ENCODE peak calls at places on chromosomes 16 and 17, in eight cellular contexts. B, M, S, L, H, I, Q and J are unnamed samples.
A peak's percentile ranks its signal among the peaks of the same experiment; 100 is the strongest.

GRCh38 chr17:8862213-8863056 is 5.0 kb downstream of the PIK3R6 start:
- DNase-seq in B (no peak), S (no peak), L (no peak), I (no peak), Q (no peak), H (no peak), M (no peak), J (no peak)

GRCh38 chr16:11635679-11636171 is 32.5 kb upstream of the SNN start:
- DNase-seq in M (no peak), H (no peak), Q (no peak), I (no peak), L (no peak), S (no peak), B (no peak), J (no peak)

GRCh38 chr17:9239260-9239820 is 218.0 kb downstream of the NTN1 start:
- DNase-seq in B (no peak), H (no peak), Q (no peak), L (no peak), I (no peak), M (no peak), S (no peak), J (no peak)

GRCh38 chr16:84088695-84089395 is 27.9 kb downstream of the MBTPS1 start:
- DNase-seq in B (no peak), M (peak; percentile 69), Q (no peak), I (no peak), L (no peak), S (no peak), H (no peak), J (no peak)

GRCh38 chr16:2385441-2385840 is 43.8 kb upstream of the CCNF start:
- DNase-seq in S (no peak), M (no peak), I (no peak), L (no peak), H (no peak), B (no peak), Q (peak; percentile 29), J (no peak)

GRCh38 chr16:1561266-1561665 is 27.8 kb downstream of the TMEM204 start:
- DNase-seq in L (no peak), I (no peak), B (no peak), Q (no peak), H (no peak), S (no peak), M (no peak), J (no peak)

GRCh38 chr17:27569257-27569722 is 61.7 kb upstream of the LGALS9 start:
- DNase-seq in I (peak; percentile 35), Q (no peak), L (no peak), H (no peak), B (no peak), S (no peak), M (no peak), J (no peak)

GRCh38 chr16:24580665-24581064 is 41.3 kb downstream of the RBBP6 start:
- DNase-seq in M (no peak), L (peak; percentile 49), I (peak; percentile 76), B (no peak), Q (no peak), H (no peak), S (peak; percentile 8), J (peak; percentile 8)

GRCh38 chr16:65154321-65154720 is 32.5 kb upstream of the CDH11 start:
- DNase-seq in L (no peak), I (no peak), Q (no peak), M (no peak), B (no peak), H (no peak), S (no peak), J (no peak)

GRCh38 chr16:30370444-30371247 is at the start of gene TBC1D10B:
- DNase-seq in M (peak; percentile 97), S (peak; percentile 100), Q (peak; percentile 100), L (peak; percentile 100), I (peak; percentile 100), H (peak; percentile 98), B (peak; percentile 99), J (peak; percentile 100)
- TF ChIP-seq CTCF in M (peak; percentile 42), S (peak; percentile 15), Q (no peak), L (peak; percentile 30), I (peak; percentile 27), H (peak; percentile 14), B (peak; percentile 19), J (peak; percentile 32)

GRCh38 chr16:85935391-85935956 is 36.5 kb downstream of the IRF8 start:
- DNase-seq in S (no peak), I (no peak), M (no peak), Q (no peak), L (no peak), H (no peak), B (no peak), J (no peak)

GRCh38 chr16:85936761-85937343 is 37.9 kb downstream of the IRF8 start:
- DNase-seq in S (no peak), B (no peak), I (no peak), L (no peak), H (no peak), Q (no peak), M (no peak), J (no peak)

GRCh38 chr16:85934210-85934609 is 35.2 kb downstream of the IRF8 start:
- DNase-seq in M (no peak), H (no peak), Q (no peak), S (no peak), B (no peak), I (no peak), L (no peak), J (no peak)

GRCh38 chr16:85940214-85940613 is 41.3 kb downstream of the IRF8 start:
- DNase-seq in B (no peak), Q (no peak), M (no peak), S (no peak), H (no peak), L (no peak), I (no peak), J (no peak)

DNA sequence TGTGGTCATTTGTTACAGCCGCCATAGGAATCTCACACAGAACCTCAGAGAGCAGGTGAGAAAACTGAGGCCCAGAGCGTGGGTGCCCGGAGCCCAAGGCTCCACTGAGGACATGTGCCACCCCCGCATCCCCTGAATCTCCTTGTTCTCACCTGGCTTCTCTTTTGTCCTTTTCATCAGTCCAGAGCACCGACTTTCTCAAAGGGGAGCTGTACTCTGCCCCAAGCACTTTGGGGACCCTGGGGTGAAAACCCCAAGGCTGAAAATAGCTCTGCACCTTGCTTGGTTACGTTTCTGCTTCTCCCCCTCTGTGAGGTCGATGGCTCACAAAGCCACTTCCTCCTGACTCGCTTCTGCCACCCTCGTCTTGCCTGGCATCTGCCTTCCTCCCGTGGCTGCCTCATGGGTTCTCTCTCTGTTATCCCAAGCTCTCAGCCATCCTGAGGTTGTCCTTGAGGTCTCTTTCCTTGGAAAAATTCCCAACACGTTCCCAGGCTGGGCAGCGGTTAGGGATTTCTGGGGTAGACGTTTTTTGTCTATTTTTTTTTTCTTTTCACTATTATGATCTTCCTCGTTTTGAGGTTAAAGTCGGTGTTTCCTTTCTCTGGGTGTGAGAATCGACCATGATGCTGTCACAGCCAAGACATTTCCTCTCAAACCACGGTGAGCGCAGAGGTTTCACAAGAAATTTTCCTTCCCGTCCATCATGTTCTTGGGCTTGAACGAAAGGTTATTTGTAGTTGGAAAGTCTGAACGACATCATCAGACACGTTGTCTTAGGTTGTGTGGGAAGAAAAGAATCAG is 37.2 kb downstream of the IRF8 start:
- DNase-seq in M (no peak), L (no peak), H (no peak), Q (no peak), S (no peak), B (no peak), I (no peak), J (no peak)
- H3K4me3 ChIP-seq in M (no peak overlapping the region), L (no peak overlapping the region), H (no peak overlapping the region), Q (no peak overlapping the region), S (no peak overlapping the region), B (no peak overlapping the region), I (no peak overlapping the region), J (no peak overlapping the region)

DNA sequence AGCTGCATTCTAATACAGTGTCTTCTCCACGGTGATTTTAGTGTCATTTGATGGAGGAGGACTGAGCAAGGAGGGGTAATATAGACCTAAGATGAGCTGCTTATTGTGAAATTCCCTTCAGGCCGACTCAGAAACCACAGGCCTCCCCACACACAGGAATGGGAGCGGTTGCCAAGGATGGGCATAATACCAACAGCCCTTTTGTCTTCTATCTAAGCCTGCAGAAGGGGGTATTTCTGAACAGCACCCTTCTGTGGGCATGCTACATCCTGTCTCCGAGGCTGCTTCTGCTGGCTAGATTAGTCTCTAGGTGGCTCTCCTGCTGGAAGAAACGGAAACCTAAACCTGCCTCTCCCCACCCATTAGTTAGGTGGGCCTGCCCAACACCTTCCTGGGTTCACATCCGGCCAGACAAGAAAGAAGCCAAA is 72.9 kb downstream of the CCDC182 start:
- DNase-seq in Q (no peak), S (peak; percentile 23), I (no peak), B (no peak), H (no peak), L (peak; percentile 70), M (no peak), J (peak; percentile 37)
- TF ChIP-seq CTCF in Q (no peak), S (no peak), I (no peak), B (no peak), H (no peak), L (no peak), M (no peak), J (no peak)

GRCh38 chr17:60139438-60140285 is 10.1 kb upstream of the CA4 start:
- DNase-seq in H (peak; percentile 39), M (peak; percentile 80), Q (peak; percentile 71), B (peak; percentile 39), S (peak; percentile 24), I (peak; percentile 67), L (peak; percentile 64), J (no peak)
- H3K4me3 ChIP-seq in H (no peak overlapping the region), M (peak overlapping the region; percentile 53), Q (no peak overlapping the region), B (no peak overlapping the region), S (no peak overlapping the region), I (no peak overlapping the region), L (no peak overlapping the region), J (no peak overlapping the region)

GRCh38 chr17:2050871-2051387 is 4.0 kb upstream of the HIC1 start:
- DNase-seq in H (no peak), B (no peak), L (peak; percentile 61), M (no peak), Q (no peak), S (no peak), I (peak; percentile 45), J (no peak)
- TF ChIP-seq CTCF in H (no peak), B (no peak), L (no peak), M (no peak), Q (no peak), S (no peak), I (no peak), J (no peak)

GRCh38 chr17:7838291-7839075 is 4.5 kb downstream of the KDM6B start:
- DNase-seq in B (no peak), H (no peak), S (no peak), M (no peak), I (peak; percentile 88), Q (peak; percentile 43), L (peak; percentile 56), J (no peak)
- H3K4me3 ChIP-seq in B (no peak overlapping the region), H (peak overlapping the region; percentile 9), S (peak overlapping the region; percentile 74), M (peak overlapping the region; percentile 30), I (peak overlapping the region; percentile 38), Q (no peak overlapping the region), L (peak overlapping the region; percentile 74), J (peak overlapping the region; percentile 39)